ENCODE peak calls at places on chromosomes 4 and X, in seven cellular contexts. One of them, this sample, is unnamed.

GRCh38 chrX:113058634-113059033 is 218.0 kb upstream of the AMOT start:
- DNase-seq in CD4-positive, alpha-beta T cell: no peak
- DNase-seq in thoracic aorta: no peak
- DNase-seq in tibial nerve: no peak
- DNase-seq in hepatocyte: no peak
- DNase-seq in foreskin keratinocyte: no peak
- DNase-seq in Panc1: no peak
- DNase-seq in this sample: no peak

GRCh38 chr4:154616731-154617130 is 4.3 kb upstream of the FGG start:
- DNase-seq in CD4-positive, alpha-beta T cell: no peak
- DNase-seq in thoracic aorta: no peak
- DNase-seq in tibial nerve: no peak
- DNase-seq in hepatocyte: no peak
- DNase-seq in foreskin keratinocyte: no peak
- DNase-seq in Panc1: no peak
- DNase-seq in this sample: no peak

GRCh38 chr4:8201341-8201781 is 2.3 kb downstream of the SH3TC1 start:
- DNase-seq in CD4-positive, alpha-beta T cell: peak; percentile 39
- DNase-seq in thoracic aorta: no peak
- DNase-seq in tibial nerve: no peak
- DNase-seq in hepatocyte: no peak
- DNase-seq in foreskin keratinocyte: no peak
- DNase-seq in Panc1: no peak
- DNase-seq in this sample: no peak

GRCh38 chr4:150033937-150034336 is 44.3 kb upstream of the DCLK2 start:
- DNase-seq in CD4-positive, alpha-beta T cell: no peak
- DNase-seq in thoracic aorta: no peak
- DNase-seq in tibial nerve: no peak
- DNase-seq in hepatocyte: no peak
- DNase-seq in foreskin keratinocyte: peak; percentile 55
- DNase-seq in Panc1: no peak
- DNase-seq in this sample: no peak

GRCh38 chr4:82721819-82722423 is 76.7 kb downstream of the SCD5 start:
- DNase-seq in CD4-positive, alpha-beta T cell: no peak
- DNase-seq in thoracic aorta: no peak
- DNase-seq in tibial nerve: no peak
- DNase-seq in hepatocyte: peak; percentile 65
- DNase-seq in foreskin keratinocyte: no peak
- DNase-seq in Panc1: peak; percentile 15
- DNase-seq in this sample: peak; percentile 21

GRCh38 chr4:85268146-85268545 is 206.8 kb upstream of the ARHGAP24 start:
- DNase-seq in CD4-positive, alpha-beta T cell: no peak
- DNase-seq in thoracic aorta: no peak
- DNase-seq in tibial nerve: no peak
- DNase-seq in hepatocyte: no peak
- DNase-seq in foreskin keratinocyte: no peak
- DNase-seq in Panc1: no peak
- DNase-seq in this sample: no peak

GRCh38 chr4:153748378-153748777 is 11.4 kb downstream of the RNF175 start:
- DNase-seq in CD4-positive, alpha-beta T cell: no peak
- DNase-seq in thoracic aorta: peak; percentile 23
- DNase-seq in tibial nerve: no peak
- DNase-seq in hepatocyte: peak; percentile 66
- DNase-seq in foreskin keratinocyte: peak; percentile 97
- DNase-seq in Panc1: no peak
- DNase-seq in this sample: peak; percentile 87

GRCh38 chr4:26420438-26420837 is 69.8 kb downstream of the CCKAR start:
- DNase-seq in CD4-positive, alpha-beta T cell: no peak
- DNase-seq in thoracic aorta: no peak
- DNase-seq in tibial nerve: no peak
- DNase-seq in hepatocyte: no peak
- DNase-seq in foreskin keratinocyte: no peak
- DNase-seq in Panc1: no peak
- DNase-seq in this sample: no peak

GRCh38 chrX:12617241-12617640 is 174.0 kb upstream of the PRPS2 start:
- DNase-seq in CD4-positive, alpha-beta T cell: no peak
- DNase-seq in thoracic aorta: no peak
- DNase-seq in tibial nerve: no peak
- DNase-seq in hepatocyte: no peak
- DNase-seq in foreskin keratinocyte: no peak
- DNase-seq in Panc1: no peak
- DNase-seq in this sample: no peak

GRCh38 chrX:2829066-2829430 is 318 bp downstream of the GYG2 start:
- DNase-seq in CD4-positive, alpha-beta T cell: no peak
- DNase-seq in thoracic aorta: no peak
- DNase-seq in tibial nerve: no peak
- DNase-seq in hepatocyte: peak; percentile 52
- DNase-seq in foreskin keratinocyte: no peak
- DNase-seq in Panc1: no peak
- DNase-seq in this sample: no peak

GRCh38 chr4:82380344-82380743 is 6.6 kb upstream of the HNRNPD start:
- DNase-seq in CD4-positive, alpha-beta T cell: no peak
- DNase-seq in thoracic aorta: no peak
- DNase-seq in tibial nerve: no peak
- DNase-seq in hepatocyte: no peak
- DNase-seq in foreskin keratinocyte: peak; percentile 86
- DNase-seq in Panc1: no peak
- DNase-seq in this sample: no peak

GRCh38 chrX:1700757-1701156 is 85.9 kb downstream of the ASMT start:
- DNase-seq in CD4-positive, alpha-beta T cell: no peak
- DNase-seq in thoracic aorta: no peak
- DNase-seq in tibial nerve: no peak
- DNase-seq in hepatocyte: no peak
- DNase-seq in foreskin keratinocyte: no peak
- DNase-seq in Panc1: no peak
- DNase-seq in this sample: no peak

GRCh38 chr4:145821771-145822170 is 116.9 kb downstream of the ZNF827 start:
- DNase-seq in CD4-positive, alpha-beta T cell: no peak
- DNase-seq in thoracic aorta: no peak
- DNase-seq in tibial nerve: no peak
- DNase-seq in hepatocyte: no peak
- DNase-seq in foreskin keratinocyte: no peak
- DNase-seq in Panc1: no peak
- DNase-seq in this sample: no peak

GRCh38 chrX:17005712-17006372 is 59.4 kb downstream of the REPS2 start:
- DNase-seq in CD4-positive, alpha-beta T cell: no peak
- DNase-seq in thoracic aorta: no peak
- DNase-seq in tibial nerve: no peak
- DNase-seq in hepatocyte: no peak
- DNase-seq in foreskin keratinocyte: no peak
- DNase-seq in Panc1: no peak
- DNase-seq in this sample: no peak

GRCh38 chr4:38044060-38044459 is 83.9 kb downstream of the PTTG2 start:
- DNase-seq in CD4-positive, alpha-beta T cell: no peak
- DNase-seq in thoracic aorta: no peak
- DNase-seq in tibial nerve: no peak
- DNase-seq in hepatocyte: no peak
- DNase-seq in foreskin keratinocyte: no peak
- DNase-seq in Panc1: no peak
- DNase-seq in this sample: no peak

GRCh38 chr4:38034986-38035882 is 75.0 kb downstream of the PTTG2 start:
- DNase-seq in CD4-positive, alpha-beta T cell: no peak
- DNase-seq in thoracic aorta: no peak
- DNase-seq in tibial nerve: peak; percentile 70
- DNase-seq in hepatocyte: peak; percentile 76
- DNase-seq in foreskin keratinocyte: peak; percentile 32
- DNase-seq in Panc1: peak; percentile 13
- DNase-seq in this sample: peak; percentile 52

GRCh38 chr4:38036548-38036947 is 76.3 kb downstream of the PTTG2 start:
- DNase-seq in CD4-positive, alpha-beta T cell: no peak
- DNase-seq in thoracic aorta: no peak
- DNase-seq in tibial nerve: no peak
- DNase-seq in hepatocyte: no peak
- DNase-seq in foreskin keratinocyte: no peak
- DNase-seq in Panc1: no peak
- DNase-seq in this sample: no peak

GRCh38 chr4:38037627-38038026 is 77.4 kb downstream of the PTTG2 start:
- DNase-seq in CD4-positive, alpha-beta T cell: no peak
- DNase-seq in thoracic aorta: no peak
- DNase-seq in tibial nerve: no peak
- DNase-seq in hepatocyte: no peak
- DNase-seq in foreskin keratinocyte: no peak
- DNase-seq in Panc1: no peak
- DNase-seq in this sample: no peak

DNA sequence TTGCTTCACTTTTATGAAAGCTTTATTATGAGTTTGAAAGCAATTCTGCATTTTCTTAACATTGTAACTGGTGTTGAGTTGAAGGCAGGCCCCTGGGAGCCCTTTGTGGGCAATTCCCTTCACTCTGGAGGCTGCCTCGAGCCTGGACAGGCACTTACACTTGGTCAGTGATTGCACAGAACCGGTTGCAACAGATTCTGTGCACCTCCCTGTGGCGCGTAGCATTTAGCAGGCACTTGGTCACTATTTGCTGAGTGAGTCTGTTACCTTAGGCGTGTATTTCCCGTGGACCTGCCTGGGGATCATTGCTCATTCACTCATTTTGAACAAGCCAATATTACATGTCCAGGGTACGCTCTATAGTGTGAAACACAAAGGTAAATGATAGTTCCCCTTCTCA is 80.4 kb downstream of the PTTG2 start:
- DNase-seq in CD4-positive, alpha-beta T cell: no peak
- DNase-seq in thoracic aorta: no peak
- DNase-seq in tibial nerve: no peak
- DNase-seq in hepatocyte: no peak
- DNase-seq in foreskin keratinocyte: no peak
- DNase-seq in Panc1: no peak
- DNase-seq in this sample: peak; percentile 13
- TF ChIP-seq CTCF in CD4-positive, alpha-beta T cell: no peak
- TF ChIP-seq CTCF in thoracic aorta: no peak
- TF ChIP-seq CTCF in tibial nerve: no peak
- TF ChIP-seq CTCF in hepatocyte: no peak
- TF ChIP-seq CTCF in foreskin keratinocyte: no peak
- TF ChIP-seq CTCF in Panc1: no peak
- TF ChIP-seq CTCF in this sample: no peak

GRCh38 chr4:128029907-128030306 is 31.2 kb upstream of the LARP1B start:
- DNase-seq in CD4-positive, alpha-beta T cell: no peak
- DNase-seq in thoracic aorta: no peak
- DNase-seq in tibial nerve: no peak
- DNase-seq in hepatocyte: no peak
- DNase-seq in foreskin keratinocyte: no peak
- DNase-seq in Panc1: no peak
- DNase-seq in this sample: no peak

DNA sequence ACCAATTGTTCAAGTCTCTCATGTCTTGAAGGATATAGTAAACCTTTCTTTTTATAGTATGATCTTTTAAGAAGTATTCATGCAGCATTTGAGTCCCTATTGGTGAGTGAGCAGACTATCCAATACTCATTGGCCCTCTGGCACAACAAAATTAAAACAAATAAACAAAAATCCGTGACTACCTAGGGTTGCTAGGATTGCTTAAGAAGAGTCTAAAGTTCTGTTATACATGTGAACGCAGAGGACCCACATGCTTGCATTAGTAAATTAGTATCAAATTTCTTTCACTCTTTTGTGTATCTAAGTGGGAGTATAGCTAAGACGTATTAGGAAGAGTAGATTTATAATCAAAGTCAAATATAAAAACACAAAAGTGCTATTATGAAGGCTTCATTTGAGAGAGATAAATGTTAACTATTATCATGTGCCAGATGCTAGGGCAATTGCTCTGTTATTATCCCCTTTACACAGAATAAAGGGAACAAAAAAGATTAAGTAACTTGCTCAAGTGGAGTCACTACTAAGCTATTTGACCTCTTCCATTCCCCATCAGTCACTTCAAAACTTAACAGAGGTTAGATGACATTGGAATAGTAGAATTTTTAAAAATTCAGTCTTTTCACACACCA is 29.2 kb upstream of the LARP1B start:
- DNase-seq in CD4-positive, alpha-beta T cell: no peak
- DNase-seq in thoracic aorta: no peak
- DNase-seq in tibial nerve: no peak
- DNase-seq in hepatocyte: no peak
- DNase-seq in foreskin keratinocyte: no peak
- DNase-seq in Panc1: no peak
- DNase-seq in this sample: no peak
- H3K27ac ChIP-seq in CD4-positive, alpha-beta T cell: no peak overlapping the region
- H3K27ac ChIP-seq in thoracic aorta: no peak overlapping the region
- H3K27ac ChIP-seq in tibial nerve: no peak overlapping the region
- H3K27ac ChIP-seq in hepatocyte: no peak overlapping the region
- H3K27ac ChIP-seq in foreskin keratinocyte: no peak overlapping the region
- H3K27ac ChIP-seq in Panc1: no peak overlapping the region
- H3K27ac ChIP-seq in this sample: no peak overlapping the region

GRCh38 chrX:134908235-134908834 is 82.5 kb upstream of the SMIM10 start:
- DNase-seq in CD4-positive, alpha-beta T cell: no peak
- DNase-seq in thoracic aorta: no peak
- DNase-seq in tibial nerve: no peak
- DNase-seq in hepatocyte: peak; percentile 18
- DNase-seq in foreskin keratinocyte: no peak
- DNase-seq in Panc1: no peak
- DNase-seq in this sample: no peak
- TF ChIP-seq CTCF in CD4-positive, alpha-beta T cell: peak; percentile 19
- TF ChIP-seq CTCF in thoracic aorta: no peak
- TF ChIP-seq CTCF in tibial nerve: no peak
- TF ChIP-seq CTCF in hepatocyte: peak; percentile 33
- TF ChIP-seq CTCF in foreskin keratinocyte: peak; percentile 48
- TF ChIP-seq CTCF in Panc1: no peak
- TF ChIP-seq CTCF in this sample: no peak

GRCh38 chr4:94653984-94654609 is 103.7 kb upstream of the BMPR1B start:
- DNase-seq in CD4-positive, alpha-beta T cell: no peak
- DNase-seq in thoracic aorta: no peak
- DNase-seq in tibial nerve: no peak
- DNase-seq in hepatocyte: no peak
- DNase-seq in foreskin keratinocyte: no peak
- DNase-seq in Panc1: no peak
- DNase-seq in this sample: no peak

GRCh38 chr4:94654714-94655113 is 103.0 kb upstream of the BMPR1B start:
- DNase-seq in CD4-positive, alpha-beta T cell: no peak
- DNase-seq in thoracic aorta: no peak
- DNase-seq in tibial nerve: no peak
- DNase-seq in hepatocyte: no peak
- DNase-seq in foreskin keratinocyte: no peak
- DNase-seq in Panc1: no peak
- DNase-seq in this sample: no peak

GRCh38 chr4:94650690-94651089 is 107.1 kb upstream of the BMPR1B start:
- DNase-seq in CD4-positive, alpha-beta T cell: no peak
- DNase-seq in thoracic aorta: no peak
- DNase-seq in tibial nerve: no peak
- DNase-seq in hepatocyte: no peak
- DNase-seq in foreskin keratinocyte: no peak
- DNase-seq in Panc1: no peak
- DNase-seq in this sample: no peak

GRCh38 chr4:94650129-94650495 is 107.6 kb upstream of the BMPR1B start:
- DNase-seq in CD4-positive, alpha-beta T cell: no peak
- DNase-seq in thoracic aorta: no peak
- DNase-seq in tibial nerve: no peak
- DNase-seq in hepatocyte: no peak
- DNase-seq in foreskin keratinocyte: no peak
- DNase-seq in Panc1: no peak
- DNase-seq in this sample: no peak

DNA sequence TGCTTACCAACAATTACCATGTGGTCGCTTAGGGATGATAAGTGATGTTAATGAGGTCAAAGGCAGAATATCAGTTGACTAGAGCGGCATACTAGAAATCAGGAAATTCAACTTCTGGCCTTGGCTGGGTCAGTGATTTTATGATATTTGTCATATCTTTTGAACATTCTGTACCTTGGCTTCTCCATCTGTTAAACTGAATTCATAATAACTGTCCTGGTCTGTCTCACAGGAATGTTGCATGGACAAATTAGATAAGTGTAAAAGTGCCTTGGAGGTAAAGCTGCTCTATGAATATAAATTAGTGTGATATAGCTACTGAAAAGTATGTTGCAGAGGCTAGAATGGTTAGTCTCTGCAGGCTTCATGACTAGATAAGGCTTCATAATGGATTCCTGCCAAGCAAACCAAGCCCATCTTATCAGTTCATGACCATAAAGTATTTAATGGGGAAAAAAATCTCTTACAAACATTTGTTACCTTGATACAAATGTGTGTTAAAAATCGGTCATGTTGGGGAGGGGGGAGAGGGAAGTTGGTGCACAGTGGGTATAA is 104.6 kb upstream of the BMPR1B start:
- DNase-seq in CD4-positive, alpha-beta T cell: no peak
- DNase-seq in thoracic aorta: no peak
- DNase-seq in tibial nerve: no peak
- DNase-seq in hepatocyte: no peak
- DNase-seq in foreskin keratinocyte: no peak
- DNase-seq in Panc1: no peak
- DNase-seq in this sample: no peak
- H3K27ac ChIP-seq in CD4-positive, alpha-beta T cell: no peak overlapping the region
- H3K27ac ChIP-seq in thoracic aorta: no peak overlapping the region
- H3K27ac ChIP-seq in tibial nerve: no peak overlapping the region
- H3K27ac ChIP-seq in hepatocyte: peak overlapping the region; percentile 21
- H3K27ac ChIP-seq in foreskin keratinocyte: no peak overlapping the region
- H3K27ac ChIP-seq in Panc1: no peak overlapping the region
- H3K27ac ChIP-seq in this sample: no peak overlapping the region

This sample was measured in RWPE1.